ENCODE peak calls at places on chromosome 11, in six cellular contexts. Q is bronchial epithelial cell; J is EH; R is stimulated activated naive CD8-positive, alpha-beta T cell treated with anti-CD3 and anti-CD28 coated beads, Interleukin-15, Interleukin-2, amounts not matched to agents 100 U/mL and 50 U/mL, for 24 hours; C is activated CD8-positive, alpha-beta memory T cell treated with anti-CD3 and anti-CD28 coated beads for 1 hour; H is fibroblast of mammary gland. V is an unnamed sample.

GRCh38 chr11:45275823-45276222 is 10.3 kb downstream of the SYT13 start:
- DNase-seq in R (no peak), H (peak), C (no peak), J (no peak), Q (peak), V (no peak)

GRCh38 chr11:131816046-131816445 is 445.6 kb downstream of the NTM start:
- DNase-seq in J (peak), C (no peak), H (no peak), R (no peak), Q (no peak), V (no peak)

GRCh38 chr11:66546368-66546965 is at the start of gene ACTN3:
- DNase-seq in H (peak), J (peak), R (peak), C (no peak), Q (no peak), V (no peak)

GRCh38 chr11:119990306-119991021 is 147.4 kb downstream of the TRIM29 start:
- DNase-seq in H (peak), C (no peak), R (no peak), J (peak), Q (no peak), V (peak)

GRCh38 chr11:45817191-45817590 is 12.2 kb downstream of the SLC35C1 start:
- DNase-seq in C (no peak), J (no peak), R (no peak), Q (no peak), H (no peak), V (no peak)

GRCh38 chr11:118789501-118790356 is 1.2 kb downstream of the DDX6 start:
- DNase-seq in R (no peak), Q (peak), H (peak), J (peak), C (no peak), V (peak)

GRCh38 chr11:96306933-96307747 is 35.9 kb downstream of the MAML2 start:
- DNase-seq in Q (peak), C (no peak), H (peak), R (peak), J (peak), V (peak)

GRCh38 chr11:36452231-36452630 is 57.8 kb downstream of the TRAF6 start:
- DNase-seq in H (no peak), R (peak), Q (no peak), C (no peak), J (peak), V (no peak)

GRCh38 chr11:96338910-96339703 is 3.9 kb downstream of the MAML2 start:
- DNase-seq in J (peak), Q (peak), H (peak), R (peak), C (no peak), V (peak)

GRCh38 chr11:119651802-119652584 is 77.0 kb downstream of the NECTIN1 start:
- DNase-seq in H (no peak), R (no peak), Q (no peak), C (no peak), J (no peak), V (no peak)

GRCh38 chr11:69280994-69281393 is 13.0 kb upstream of the MYEOV start:
- DNase-seq in Q (peak), C (no peak), H (peak), J (peak), R (no peak), V (no peak)

GRCh38 chr11:76233936-76234703 is 27.8 kb upstream of the WNT11 start:
- DNase-seq in R (peak), H (peak), Q (peak), J (peak), C (no peak), V (peak)

GRCh38 chr11:35579557-35580396 is 38.5 kb upstream of the FJX1 start:
- DNase-seq in R (no peak), Q (peak), C (no peak), J (peak), H (peak), V (no peak)

GRCh38 chr11:91972665-91973266 is 251.9 kb upstream of the FAT3 start:
- DNase-seq in R (no peak), H (no peak), J (no peak), C (no peak), Q (no peak), V (no peak)

GRCh38 chr11:20060647-20061205 is 99.5 kb downstream of the DBX1 start:
- DNase-seq in R (no peak), C (no peak), H (no peak), Q (no peak), J (no peak), V (no peak)

V was measured in globus pallidus.